ENCODE peak calls at places on chromosomes 4 and X, in six cellular contexts. H, I, F, J, U and X are unnamed samples.

GRCh38 chr4:46389301-46389761 is 597 bp downstream of the GABRA2 start:
- DNase-seq in H (peak; percentile 73), F (no peak), J (no peak), U (no peak), I (no peak), X (peak; percentile 7)

GRCh38 chr4:83180469-83180968 is 66.0 kb upstream of the PLAC8 start:
- DNase-seq in I (no peak), U (no peak), H (no peak), F (no peak), J (no peak), X (no peak)

GRCh38 chr4:99863-100262 is 24.4 kb upstream of the ZNF718 start:
- DNase-seq in F (no peak), J (no peak), H (no peak), I (no peak), U (no peak), X (no peak)

GRCh38 chrX:8273451-8273894 is 102.4 kb upstream of the VCX2 start:
- DNase-seq in J (no peak), H (no peak), I (no peak), F (no peak), U (no peak), X (no peak)

GRCh38 chrX:99914676-99915075 is 495.4 kb downstream of the PCDH19 start:
- DNase-seq in I (no peak), F (no peak), J (no peak), U (no peak), H (no peak), X (no peak)

GRCh38 chr4:16253127-16253960 is 27.1 kb upstream of the TAPT1 start:
- DNase-seq in H (no peak), I (no peak), U (no peak), J (no peak), F (no peak), X (no peak)

GRCh38 chr4:7398788-7399432 is 35.8 kb downstream of the PSAPL1 start:
- DNase-seq in I (no peak), H (peak; percentile 34), J (no peak), F (no peak), U (no peak), X (no peak)

GRCh38 chrX:76802698-76803097 is 375.2 kb downstream of the MAGEE1 start:
- DNase-seq in U (no peak), J (no peak), I (no peak), F (no peak), H (no peak), X (no peak)

GRCh38 chr4:114364857-114365256 is 233.8 kb upstream of the UGT8 start:
- DNase-seq in J (no peak), U (no peak), H (peak; percentile 55), F (no peak), I (no peak), X (no peak)

GRCh38 chr4:180164799-180165198 is 2078.4 kb upstream of the TENM3 start:
- DNase-seq in H (no peak), J (no peak), U (no peak), I (no peak), F (no peak), X (no peak)

GRCh38 chrX:132266583-132267355 is 47.5 kb upstream of the RAP2C start:
- DNase-seq in H (no peak), J (no peak), F (no peak), U (no peak), I (no peak), X (no peak)

GRCh38 chr4:48370260-48371134 is 29.2 kb downstream of the SLAIN2 start:
- DNase-seq in H (no peak), J (no peak), I (no peak), F (no peak), U (no peak), X (no peak)

GRCh38 chr4:156298230-156298629 is 344.6 kb upstream of the CTSO start:
- DNase-seq in F (no peak), H (no peak), I (no peak), U (no peak), J (no peak), X (no peak)

GRCh38 chrX:132331000-132331399 is 111.8 kb upstream of the RAP2C start:
- DNase-seq in J (no peak), I (no peak), F (no peak), H (no peak), U (no peak), X (no peak)